ENCODE peak calls at places on chromosome 22, in five cellular contexts. T is lower lobe of right lung; D is brain microvascular endothelial cell; G is naive thymus-derived CD4-positive, alpha-beta T cell; F is fibroblast of lung. H is an unnamed sample.

GRCh38 chr22:30878516-30879365 is 89.8 kb downstream of the MORC2 start:
- DNase-seq in T (peak; percentile 30), D (no peak), G (no peak), F (no peak), H (peak; percentile 12)

GRCh38 chr22:46829140-46829891 is 66.9 kb downstream of the TBC1D22A start:
- DNase-seq in T (no peak), D (peak; percentile 78), G (no peak), F (peak; percentile 97), H (peak; percentile 90)

GRCh38 chr22:26592368-26593015 is 2.6 kb upstream of the TPST2 start:
- DNase-seq in T (no peak), D (no peak), G (peak; percentile 48), F (no peak), H (no peak)

GRCh38 chr22:27990879-27991278 is 71.8 kb upstream of the PITPNB start:
- DNase-seq in T (peak; percentile 46), D (no peak), G (no peak), F (no peak), H (peak; percentile 70)

GRCh38 chr22:36814796-36815195 is 2.0 kb downstream of the PVALB start:
- DNase-seq in T (no peak), D (no peak), G (no peak), F (no peak), H (no peak)

GRCh38 chr22:48752451-48753380 is 1075.0 kb downstream of the BRD1 start:
- DNase-seq in T (no peak), D (no peak), G (no peak), F (no peak), H (no peak)

GRCh38 chr22:42462016-42462415 is 29.8 kb upstream of the NFAM1 start:
- DNase-seq in T (no peak), D (no peak), G (no peak), F (no peak), H (no peak)

GRCh38 chr22:20312396-20313191 is 7.3 kb downstream of the DGCR6L start:
- DNase-seq in T (peak; percentile 39), D (no peak), G (peak; percentile 17), F (no peak), H (no peak)

GRCh38 chr22:47374273-47374771 is 611.9 kb downstream of the TBC1D22A start:
- DNase-seq in T (peak; percentile 20), D (no peak), G (no peak), F (no peak), H (no peak)

GRCh38 chr22:41940853-41941765 is 5.8 kb downstream of the CENPM start:
- DNase-seq in T (peak; percentile 86), D (peak; percentile 79), G (peak; percentile 82), F (peak; percentile 76), H (peak; percentile 93)

GRCh38 chr22:17795661-17796548 is 21.6 kb upstream of the BID start:
- DNase-seq in T (no peak), D (no peak), G (no peak), F (no peak), H (no peak)

GRCh38 chr22:42836026-42836425 is 21.0 kb downstream of the ARFGAP3 start:
- DNase-seq in T (no peak), D (no peak), G (no peak), F (no peak), H (no peak)

GRCh38 chr22:36644333-36644757 is 59.2 kb downstream of the CACNG2 start:
- DNase-seq in T (no peak), D (peak; percentile 91), G (no peak), F (peak; percentile 86), H (peak; percentile 96)

GRCh38 chr22:49259870-49260615 is 567.6 kb downstream of the BRD1 start:
- DNase-seq in T (no peak), D (no peak), G (no peak), F (no peak), H (no peak)

GRCh38 chr22:46673677-46674236 is 53.6 kb downstream of the GRAMD4 start:
- DNase-seq in T (no peak), D (no peak), G (peak; percentile 56), F (no peak), H (no peak)

GRCh38 chr22:43298062-43298801 is 44.9 kb downstream of the SCUBE1 start:
- DNase-seq in T (no peak), D (no peak), G (no peak), F (no peak), H (no peak)

GRCh38 chr22:38468761-38469305 is 937 bp downstream of the KDELR3 start:
- DNase-seq in T (peak; percentile 39), D (no peak), G (no peak), F (no peak), H (no peak)

GRCh38 chr22:48072777-48073176 is 1310.3 kb downstream of the TBC1D22A start:
- DNase-seq in T (no peak), D (no peak), G (no peak), F (no peak), H (no peak)

GRCh38 chr22:42928969-42929837 is 72.1 kb upstream of the ARFGAP3 start:
- DNase-seq in T (peak; percentile 65), D (no peak), G (no peak), F (no peak), H (no peak)

GRCh38 chr22:41256254-41256897 is 15.6 kb upstream of the CHADL start:
- DNase-seq in T (no peak), D (peak; percentile 76), G (no peak), F (peak; percentile 46), H (peak; percentile 90)

GRCh38 chr22:41998361-41999261 is at the start of gene WBP2NL:
- DNase-seq in T (peak; percentile 84), D (peak; percentile 58), G (peak; percentile 89), F (peak; percentile 78), H (peak; percentile 81)

GRCh38 chr22:27919943-27920755 is 1.1 kb upstream of the PITPNB start:
- DNase-seq in T (no peak), D (peak; percentile 46), G (no peak), F (peak; percentile 68), H (peak; percentile 73)

GRCh38 chr22:40256501-40256900 is 78.8 kb downstream of the TNRC6B start:
- DNase-seq in T (no peak), D (no peak), G (no peak), F (no peak), H (no peak)

GRCh38 chr22:39873963-39874362 is 19.6 kb downstream of the ENTHD1 start:
- DNase-seq in T (no peak), D (no peak), G (no peak), F (peak; percentile 0), H (no peak)

GRCh38 chr22:31084811-31085492 is 3.8 kb downstream of the SMTN start:
- DNase-seq in T (peak; percentile 95), D (peak; percentile 66), G (peak; percentile 91), F (peak; percentile 84), H (peak; percentile 88)

GRCh38 chr22:38311331-38311635 is 6.0 kb downstream of the CSNK1E start:
- DNase-seq in T (no peak), D (no peak), G (no peak), F (no peak), H (no peak)

GRCh38 chr22:49203863-49204598 is 623.6 kb downstream of the BRD1 start:
- DNase-seq in T (no peak), D (no peak), G (peak; percentile 16), F (no peak), H (no peak)

GRCh38 chr22:36339171-36340065 is 48.3 kb downstream of the MYH9 start:
- DNase-seq in T (no peak), D (peak; percentile 66), G (peak; percentile 50), F (peak; percentile 89), H (peak; percentile 70)

GRCh38 chr22:46043816-46044717 is 67.1 kb upstream of the WNT7B start:
- DNase-seq in T (peak; percentile 60), D (no peak), G (no peak), F (peak; percentile 35), H (peak; percentile 35)

GRCh38 chr22:26762503-26763170 is 105.2 kb downstream of the MIAT start:
- DNase-seq in T (no peak), D (no peak), G (no peak), F (no peak), H (no peak)

GRCh38 chr22:46150615-46151423 is 493 bp downstream of the PPARA start:
- DNase-seq in T (peak; percentile 62), D (no peak), G (peak; percentile 64), F (no peak), H (no peak)

GRCh38 chr22:39178206-39179111 is 26.0 kb upstream of the CBX7 start:
- DNase-seq in T (no peak), D (peak; percentile 54), G (no peak), F (peak; percentile 43), H (peak; percentile 71)

GRCh38 chr22:32469799-32470212 is 4.8 kb upstream of the FBXO7 start:
- DNase-seq in T (no peak), D (peak; percentile 76), G (no peak), F (peak; percentile 67), H (peak; percentile 81)

GRCh38 chr22:38924197-38924952 is 33.0 kb upstream of the APOBEC3A start:
- DNase-seq in T (peak; percentile 83), D (peak; percentile 88), G (no peak), F (peak; percentile 94), H (peak; percentile 88)

GRCh38 chr22:36301384-36301828 is 48.5 kb downstream of the APOL1 start:
- DNase-seq in T (peak; percentile 82), D (peak; percentile 36), G (peak; percentile 77), F (peak; percentile 43), H (peak; percentile 77)

GRCh38 chr22:48871176-48871840 is 956.4 kb downstream of the BRD1 start:
- DNase-seq in T (peak; percentile 18), D (no peak), G (no peak), F (no peak), H (no peak)

GRCh38 chr22:22720724-22721261 is 76.4 kb downstream of the GGTLC2 start:
- DNase-seq in T (no peak), D (no peak), G (no peak), F (no peak), H (peak; percentile 25)
- H3K4me3 ChIP-seq in T (no peak overlapping the region), D (no peak overlapping the region), G (no peak overlapping the region), F (no peak overlapping the region), H (no peak overlapping the region)

GRCh38 chr22:50674127-50674493 is 1.5 kb downstream of the SHANK3 start:
- DNase-seq in T (no peak), D (no peak), G (no peak), F (no peak), H (no peak)
- H3K4me3 ChIP-seq in T (peak overlapping the region; percentile 57), D (no peak overlapping the region), G (no peak overlapping the region), F (no peak overlapping the region), H (no peak overlapping the region)

GRCh38 chr22:33666661-33667619 is 253.3 kb downstream of the LARGE1 start:
- DNase-seq in T (no peak), D (no peak), G (no peak), F (no peak), H (no peak)
- H3K4me3 ChIP-seq in T (no peak overlapping the region), D (no peak overlapping the region), G (no peak overlapping the region), F (no peak overlapping the region), H (no peak overlapping the region)

DNA sequence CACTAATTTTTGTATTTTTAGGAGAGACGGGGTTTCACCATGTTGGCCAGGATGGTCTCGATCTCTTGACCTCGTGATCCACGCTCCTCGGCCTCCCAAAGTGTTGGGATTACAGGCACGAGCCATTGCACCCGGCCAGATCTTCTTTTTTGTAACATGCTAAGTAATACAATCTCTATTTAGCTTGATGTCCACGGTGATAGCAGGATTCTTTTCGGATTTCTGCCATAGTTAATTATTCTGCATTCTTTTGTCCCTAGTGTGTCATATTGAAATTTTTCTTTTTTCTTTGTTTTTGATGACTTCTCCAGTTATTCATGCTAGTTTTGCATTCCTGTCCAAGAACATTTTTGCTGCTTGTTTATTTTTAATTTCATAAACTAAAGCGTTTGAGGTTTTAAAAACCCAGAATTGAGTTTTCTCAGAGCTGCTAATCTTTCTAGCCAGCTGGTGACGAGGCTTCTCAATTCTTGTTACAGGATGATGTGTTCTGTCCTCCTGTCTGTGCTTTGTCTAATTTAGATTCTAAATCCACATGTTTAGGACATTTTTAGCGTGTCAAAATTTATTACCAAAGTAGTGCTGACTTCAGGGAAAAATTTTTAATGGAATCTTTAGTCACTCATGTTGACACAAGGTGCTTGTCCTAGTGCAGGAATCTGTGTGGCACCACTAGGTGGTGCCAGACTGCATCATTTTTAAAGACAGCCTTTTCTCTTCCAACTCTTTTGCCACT is 21.8 kb downstream of the NF2 start:
- DNase-seq in T (peak; percentile 62), D (peak; percentile 68), G (no peak), F (peak; percentile 85), H (peak; percentile 82)
- H3K4me3 ChIP-seq in T (no peak overlapping the region), D (no peak overlapping the region), G (no peak overlapping the region), F (no peak overlapping the region), H (no peak overlapping the region)

GRCh38 chr22:16608931-16609330 is 16.3 kb upstream of the CCT8L2 start:
- DNase-seq in T (no peak), D (no peak), G (no peak), F (no peak), H (no peak)
- H3K4me3 ChIP-seq in T (no peak overlapping the region), D (no peak overlapping the region), G (no peak overlapping the region), F (no peak overlapping the region), H (no peak overlapping the region)

H was measured in choroid plexus epithelial cell.